ENCODE peak calls at places on chromosomes 2 and 18, in ten cellular contexts. O, C, B, A, U, L, V, I, M and D are unnamed samples.

GRCh38 chr18:66344227-66344626 is 259.7 kb downstream of the CDH19 start:
- DNase-seq in L (no peak), C (no peak), U (no peak), M (no peak), B (no peak), A (no peak), V (no peak), I (peak), O (no peak), D (no peak)

GRCh38 chr2:240955306-240956101 is 42.9 kb upstream of the SNED1 start:
- DNase-seq in O (no peak), I (no peak), M (no peak), B (no peak), U (no peak), V (peak), L (no peak), A (no peak), C (no peak), D (no peak)

GRCh38 chr2:9738718-9739496 is 104.4 kb upstream of the TAF1B start:
- DNase-seq in C (peak), U (no peak), V (no peak), M (peak), B (no peak), I (no peak), A (no peak), L (peak), O (peak), D (peak)

GRCh38 chr2:118046628-118047210 is 32.8 kb upstream of the CCDC93 start:
- DNase-seq in U (peak), I (peak), B (no peak), A (no peak), M (no peak), L (peak), C (peak), O (peak), V (no peak), D (no peak)

GRCh38 chr18:44807766-44808165 is 127.1 kb downstream of the SETBP1 start:
- DNase-seq in C (no peak), V (no peak), I (no peak), M (no peak), A (no peak), O (no peak), U (no peak), L (no peak), B (no peak), D (no peak)

GRCh38 chr2:28233070-28233718 is 159.5 kb upstream of the FOSL2 start:
- DNase-seq in U (peak), C (peak), O (no peak), V (no peak), I (peak), A (no peak), L (peak), B (no peak), M (no peak), D (no peak)

GRCh38 chr18:65721634-65722033 is 29.2 kb upstream of the CDH7 start:
- DNase-seq in O (no peak), V (no peak), I (no peak), U (no peak), B (no peak), C (no peak), A (no peak), L (no peak), M (no peak), D (no peak)

GRCh38 chr2:61658841-61659780 is 121.0 kb upstream of the XPO1 start:
- DNase-seq in O (no peak), M (no peak), U (peak), I (peak), L (peak), B (no peak), C (peak), A (no peak), V (peak), D (no peak)

GRCh38 chr18:71583291-71583690 is 960.9 kb downstream of the CBLN2 start:
- DNase-seq in O (no peak), L (no peak), V (no peak), A (no peak), I (no peak), C (no peak), U (no peak), B (no peak), M (no peak), D (no peak)

GRCh38 chr18:57910817-57911216 is 107.7 kb upstream of the ATP8B1 start:
- DNase-seq in O (no peak), I (no peak), V (no peak), M (no peak), U (no peak), C (no peak), A (peak), L (no peak), B (no peak), D (no peak)

GRCh38 chr2:120794716-120795115 is 59.0 kb downstream of the GLI2 start:
- DNase-seq in M (no peak), A (no peak), U (peak), I (no peak), L (peak), B (no peak), C (peak), V (no peak), O (no peak), D (no peak)

GRCh38 chr18:27964811-27965210 is 212.1 kb downstream of the CDH2 start:
- DNase-seq in M (no peak), I (no peak), L (no peak), O (no peak), V (no peak), U (peak), A (no peak), B (no peak), C (peak), D (no peak)

GRCh38 chr2:56185582-56186046 is 1.8 kb downstream of the CCDC85A start:
- DNase-seq in O (no peak), B (no peak), I (peak), M (peak), C (peak), A (peak), L (peak), U (no peak), V (no peak), D (peak)

GRCh38 chr2:68594041-68594440 is 49.3 kb upstream of the PROKR1 start:
- DNase-seq in B (no peak), A (no peak), U (no peak), O (no peak), C (no peak), I (no peak), M (no peak), L (no peak), V (no peak), D (no peak)

GRCh38 chr2:143176606-143177005 is 47.4 kb downstream of the ARHGAP15 start:
- DNase-seq in O (no peak), I (no peak), U (no peak), M (no peak), A (no peak), L (no peak), B (no peak), C (no peak), V (no peak), D (no peak)

GRCh38 chr2:134852518-134852917 is 14.1 kb downstream of the ACMSD start:
- DNase-seq in A (no peak), M (no peak), U (no peak), V (no peak), C (no peak), B (no peak), O (no peak), L (peak), I (no peak), D (no peak)

GRCh38 chr18:9792565-9793226 is 84.6 kb downstream of the RAB31 start:
- DNase-seq in O (no peak), V (no peak), A (peak), I (no peak), B (no peak), U (no peak), L (no peak), C (no peak), M (no peak), D (no peak)

GRCh38 chr2:133421516-133422324 is 146.5 kb downstream of the NCKAP5 start:
- DNase-seq in L (peak), U (peak), C (peak), I (peak), O (no peak), B (no peak), A (no peak), V (no peak), M (no peak), D (peak)

GRCh38 chr2:37523861-37524362 is 147.5 kb downstream of the CDC42EP3 start:
- DNase-seq in U (peak), C (peak), O (no peak), V (no peak), A (no peak), I (peak), M (no peak), L (peak), B (no peak), D (no peak)

GRCh38 chr2:74290466-74291216 is 52.6 kb downstream of the SLC4A5 start:
- DNase-seq in C (no peak), V (peak), M (no peak), U (no peak), A (no peak), B (peak), L (no peak), O (peak), I (no peak), D (no peak)

GRCh38 chr2:29293830-29294438 is 178.7 kb downstream of the CLIP4 start:
- DNase-seq in M (no peak), I (no peak), B (no peak), V (no peak), L (peak), A (peak), C (peak), O (no peak), U (peak), D (no peak)

GRCh38 chr2:105329561-105330495 is at the start of gene TGFBRAP1:
- DNase-seq in U (peak), A (peak), M (peak), O (peak), V (peak), C (peak), L (peak), I (peak), B (peak), D (peak)